ENCODE peak calls at places on chromosome 14, in five cellular contexts. S is fibroblast of mammary gland, J is prostate gland, N is neural crest cell, Z is IMR-90. W is an unnamed sample.

GRCh38 chr14:79702197-79702596 is 509.1 kb downstream of the DIO2 start:
- DNase-seq in S (no peak), Z (peak; percentile 57), N (no peak), J (no peak), W (no peak)

GRCh38 chr14:34926552-34926951 is 51.4 kb upstream of the BAZ1A start:
- DNase-seq in S (no peak), N (no peak), Z (peak; percentile 56), J (no peak), W (no peak)

GRCh38 chr14:81211844-81212243 is 8.9 kb downstream of the GTF2A1 start:
- DNase-seq in S (peak; percentile 41), J (no peak), N (no peak), Z (peak; percentile 17), W (no peak)

GRCh38 chr14:76729953-76730505 is 31.2 kb upstream of the VASH1 start:
- DNase-seq in Z (no peak), N (no peak), J (no peak), S (no peak), W (no peak)

GRCh38 chr14:38877744-38878388 is 225.2 kb downstream of the SEC23A start:
- DNase-seq in Z (no peak), S (no peak), J (no peak), N (no peak), W (no peak)

GRCh38 chr14:103084021-103084919 is at the start of gene LBHD2:
- DNase-seq in S (no peak), J (no peak), Z (peak; percentile 17), N (no peak), W (no peak)

GRCh38 chr14:69573841-69574265 is 818 bp downstream of the CCDC177 start:
- DNase-seq in J (no peak), N (peak; percentile 14), S (no peak), Z (no peak), W (peak; percentile 41)

GRCh38 chr14:92475451-92476187 is 38.0 kb upstream of the RIN3 start:
- DNase-seq in J (no peak), N (no peak), Z (no peak), S (peak; percentile 85), W (no peak)

GRCh38 chr14:90695997-90696681 is 120.1 kb downstream of the TTC7B start:
- DNase-seq in S (no peak), Z (no peak), N (no peak), J (no peak), W (no peak)

GRCh38 chr14:98599082-98599481 is 672.9 kb downstream of the BCL11B start:
- DNase-seq in S (no peak), N (no peak), Z (no peak), J (no peak), W (no peak)

GRCh38 chr14:105492051-105492965 is 1.3 kb downstream of the TEDC1 start:
- DNase-seq in N (no peak), J (no peak), Z (no peak), S (no peak), W (no peak)

GRCh38 chr14:26401170-26401968 is 196.5 kb downstream of the NOVA1 start:
- DNase-seq in Z (no peak), N (no peak), J (peak; percentile 16), S (no peak), W (no peak)

GRCh38 chr14:29927596-29928341 is at the start of gene PRKD1:
- DNase-seq in Z (peak; percentile 62), J (peak; percentile 55), N (peak; percentile 53), S (peak; percentile 63), W (no peak)

GRCh38 chr14:20624495-20625070 is 16.9 kb downstream of the OR6S1 start:
- DNase-seq in Z (peak; percentile 60), S (peak; percentile 83), J (peak; percentile 20), N (peak; percentile 29), W (no peak)

GRCh38 chr14:49860988-49861387 is 8.4 kb upstream of the NEMF start:
- DNase-seq in Z (no peak), N (no peak), J (no peak), S (no peak), W (no peak)

GRCh38 chr14:68794130-68794855 is 1.4 kb upstream of the ZFP36L1 start:
- DNase-seq in N (no peak), S (peak; percentile 95), J (peak; percentile 85), Z (peak; percentile 95), W (peak; percentile 67)

GRCh38 chr14:28571636-28572035 is 195.0 kb upstream of the FOXG1 start:
- DNase-seq in J (no peak), S (peak; percentile 21), N (no peak), Z (no peak), W (no peak)

GRCh38 chr14:50768220-50768619 is 62.7 kb downstream of the NIN start:
- DNase-seq in J (no peak), Z (no peak), N (no peak), S (no peak), W (no peak)

GRCh38 chr14:28157887-28158791 is 608.4 kb upstream of the FOXG1 start:
- DNase-seq in J (no peak), N (no peak), Z (no peak), S (no peak), W (no peak)

GRCh38 chr14:54564071-54564798 is 2.7 kb upstream of the SAMD4A start:
- DNase-seq in S (peak; percentile 65), J (no peak), Z (peak; percentile 48), N (no peak), W (peak; percentile 61)

GRCh38 chr14:103123634-103124500 is 606 bp downstream of the TNFAIP2 start:
- DNase-seq in Z (no peak), N (no peak), J (no peak), S (peak; percentile 35), W (no peak)

GRCh38 chr14:105294142-105294597 is 6.6 kb downstream of the BRF1 start:
- DNase-seq in S (no peak), N (no peak), J (no peak), Z (peak; percentile 50), W (no peak)

GRCh38 chr14:65170768-65171251 is 68.5 kb upstream of the MAX start:
- DNase-seq in J (no peak), Z (peak; percentile 81), N (peak; percentile 50), S (peak; percentile 81), W (peak; percentile 56)
- TF ChIP-seq CTCF in J (peak; percentile 22), Z (peak; percentile 39), N (peak; percentile 56), S (peak; percentile 48), W (peak; percentile 48)

GRCh38 chr14:22579218-22579617 is 9.8 kb downstream of the DAD1 start:
- DNase-seq in J (no peak), N (no peak), S (peak; percentile 24), Z (no peak), W (no peak)

GRCh38 chr14:22572562-22573058 is 16.4 kb downstream of the DAD1 start:
- DNase-seq in N (no peak), Z (peak; percentile 54), J (no peak), S (peak; percentile 30), W (no peak)

GRCh38 chr14:22580604-22581003 is 8.4 kb downstream of the DAD1 start:
- DNase-seq in Z (no peak), S (no peak), N (no peak), J (no peak), W (no peak)

GRCh38 chr14:22579881-22580280 is 9.1 kb downstream of the DAD1 start:
- DNase-seq in Z (no peak), J (no peak), S (no peak), N (no peak), W (no peak)

GRCh38 chr14:22577334-22577908 is 11.6 kb downstream of the DAD1 start:
- DNase-seq in S (no peak), Z (no peak), N (no peak), J (no peak), W (no peak)
- TF ChIP-seq CTCF in S (no peak), Z (no peak), N (no peak), J (no peak), W (no peak)

DNA sequence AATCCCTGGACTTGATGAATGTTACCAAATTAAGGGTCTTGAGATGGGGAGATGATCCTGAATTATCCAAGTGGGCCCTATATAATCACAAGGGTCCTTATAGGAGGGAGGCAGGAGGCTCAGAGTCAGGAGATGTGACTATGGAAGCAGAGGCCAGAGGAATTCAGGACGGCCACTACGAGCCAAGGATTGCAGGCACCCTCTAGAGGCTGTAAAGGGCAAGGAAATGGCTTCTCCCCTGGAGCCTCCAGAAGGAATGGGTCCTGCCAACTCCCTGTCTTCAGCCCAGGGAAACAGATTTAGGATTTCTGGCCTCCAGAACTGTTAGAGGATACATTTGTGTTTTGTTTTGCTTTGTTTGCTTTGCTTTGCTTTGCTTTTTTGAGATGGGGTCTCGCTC is 8.8 kb downstream of the BDKRB1 start:
- DNase-seq in J (no peak), S (peak; percentile 65), Z (peak; percentile 45), N (no peak), W (no peak)
- TF ChIP-seq CTCF in J (no peak), S (peak; percentile 71), Z (peak; percentile 47), N (no peak), W (peak; percentile 9)

DNA sequence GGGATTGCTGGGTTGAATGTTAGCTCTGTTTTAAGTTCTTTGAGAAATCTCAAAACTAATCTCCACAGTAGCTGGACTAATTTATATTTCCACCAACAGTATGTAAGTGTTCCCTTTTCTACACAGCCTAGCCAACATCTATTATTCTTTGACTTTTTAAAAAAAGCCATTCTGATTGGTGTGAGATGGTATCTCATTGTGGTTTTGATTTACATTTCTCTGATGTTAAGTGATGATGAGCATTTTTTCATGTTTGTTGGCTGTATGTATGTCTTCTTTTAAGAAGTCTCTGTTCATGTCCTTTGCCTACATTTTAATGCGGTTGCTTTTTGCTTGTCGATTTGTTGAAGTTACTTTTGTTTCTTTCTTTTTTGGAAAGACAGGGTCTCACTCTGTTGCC is 301.1 kb upstream of the OR4E1 start:
- DNase-seq in Z (no peak), N (no peak), J (no peak), S (no peak), W (no peak)
- TF ChIP-seq CTCF in Z (no peak), N (no peak), J (no peak), S (no peak), W (no peak)

GRCh38 chr14:88129306-88130056 is 124.5 kb downstream of the GPR65 start:
- DNase-seq in Z (peak; percentile 23), J (no peak), S (peak; percentile 97), N (no peak), W (no peak)
- TF ChIP-seq CTCF in Z (no peak), J (no peak), S (peak; percentile 34), N (no peak), W (no peak)

DNA sequence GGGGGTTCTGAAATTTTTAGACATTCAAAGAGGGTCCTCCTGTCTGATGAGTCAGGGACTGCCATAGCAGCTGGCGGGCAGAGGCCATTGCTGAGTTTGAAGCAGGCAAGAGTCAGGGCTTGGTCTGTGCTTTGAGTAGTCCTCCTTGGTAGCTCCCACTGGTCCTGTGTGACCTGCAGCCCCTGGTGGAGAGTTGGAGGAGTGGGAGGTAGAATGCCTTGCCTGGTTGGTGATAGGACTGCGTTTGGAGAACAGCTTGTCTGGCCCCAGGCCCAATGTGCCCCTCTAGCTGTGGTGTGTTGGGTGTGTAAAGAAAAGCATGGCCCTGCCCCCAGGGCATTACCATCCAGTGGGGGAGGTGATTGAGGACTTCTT is 116.7 kb downstream of the BEGAIN start:
- DNase-seq in Z (no peak), N (no peak), S (no peak), J (no peak), W (no peak)
- TF ChIP-seq CTCF in Z (no peak), N (peak; percentile 14), S (no peak), J (no peak), W (no peak)

GRCh38 chr14:32200368-32201195 is 1.3 kb upstream of the RNU6-7 start:
- DNase-seq in N (no peak), S (no peak), Z (no peak), J (no peak), W (no peak)
- TF ChIP-seq CTCF in N (no peak), S (no peak), Z (no peak), J (no peak), W (no peak)

W was measured in GM13977.